ENCODE peak calls at places on chromosomes 11 and 22, in six cellular contexts. B is T-cell; E is NCI-H1417 treated with DMSO at 0.1 percent for 48 hours; W is caudate nucleus; F is dermis blood vessel endothelial cell; X is stimulated activated naive CD8-positive, alpha-beta T cell treated with anti-CD3 and anti-CD28 coated beads, Interleukin-15, amount 100 ng/mL, for 72 hours. K is an unnamed sample.

GRCh38 chr11:33773399-33774355 is 643 bp downstream of the FBXO3 start:
- DNase-seq in E (no peak), B (peak), W (no peak), X (peak), F (peak), K (peak)

GRCh38 chr11:28632338-28632737 is 524.1 kb downstream of the METTL15 start:
- DNase-seq in W (no peak), X (no peak), F (no peak), E (no peak), B (no peak), K (no peak)

GRCh38 chr22:28052818-28053217 is 133.8 kb upstream of the PITPNB start:
- DNase-seq in X (no peak), F (no peak), W (no peak), E (peak), B (no peak), K (no peak)

GRCh38 chr22:37604875-37605274 is 3.8 kb upstream of the GGA1 start:
- DNase-seq in F (no peak), X (no peak), B (peak), E (no peak), W (no peak), K (peak)

GRCh38 chr11:112459001-112459400 is 198.3 kb upstream of the PLET1 start:
- DNase-seq in X (no peak), F (peak), B (no peak), E (no peak), W (no peak), K (no peak)

GRCh38 chr11:61280883-61281580 is 14.1 kb downstream of the VWCE start:
- DNase-seq in B (no peak), W (no peak), F (no peak), E (no peak), X (no peak), K (no peak)

GRCh38 chr11:63508009-63508408 is 2.1 kb downstream of the LGALS12 start:
- DNase-seq in X (no peak), B (no peak), E (no peak), W (peak), F (peak), K (no peak)

GRCh38 chr22:44634426-44635321 is 67.3 kb upstream of the PRR5 start:
- DNase-seq in B (no peak), F (no peak), X (no peak), W (no peak), E (no peak), K (no peak)

GRCh38 chr11:121459413-121460041 is 6.8 kb upstream of the SORL1-AS1 start:
- DNase-seq in B (peak), F (no peak), E (no peak), W (no peak), X (no peak), K (no peak)

GRCh38 chr22:31124811-31125465 is 2.2 kb downstream of the INPP5J start:
- DNase-seq in E (no peak), W (no peak), F (no peak), B (no peak), X (no peak), K (no peak)

GRCh38 chr11:37525336-37525735 is 927.3 kb upstream of the RAG2 start:
- DNase-seq in F (no peak), X (no peak), W (no peak), E (no peak), B (no peak), K (no peak)

GRCh38 chr11:65791719-65792213 is 4.9 kb downstream of the OVOL1 start:
- DNase-seq in E (peak), F (no peak), X (peak), B (peak), W (no peak), K (peak)